ENCODE peak calls at places on chromosomes 11 and 22, in ten cellular contexts. V, O, N, Y, F, B, G, W, Z and P are unnamed samples.

GRCh38 chr11:8681837-8682218 is 637 bp downstream of the TRIM66 start:
- DNase-seq in V (no peak), O (no peak), N (no peak), Y (no peak), F (no peak), B (no peak), G (no peak), W (no peak), Z (no peak), P (no peak)

GRCh38 chr11:1883342-1884122 is 8.2 kb downstream of the PRR33 start:
- DNase-seq in V (no peak), O (no peak), N (no peak), Y (no peak), F (no peak), B (no peak), G (peak; percentile 19), W (no peak), Z (no peak), P (no peak)

GRCh38 chr11:27008811-27009535 is 15.1 kb downstream of the FIBIN start:
- DNase-seq in V (no peak), O (no peak), N (no peak), Y (no peak), F (no peak), B (no peak), G (no peak), W (no peak), Z (no peak), P (no peak)

GRCh38 chr11:93653080-93653479 is 8.4 kb upstream of the CEP295 start:
- DNase-seq in V (no peak), O (no peak), N (no peak), Y (no peak), F (no peak), B (no peak), G (no peak), W (no peak), Z (no peak), P (no peak)

GRCh38 chr11:4203603-4204360 is 109.2 kb downstream of the RRM1 start:
- DNase-seq in V (peak; percentile 30), O (no peak), N (no peak), Y (peak; percentile 9), F (no peak), B (no peak), G (peak; percentile 64), W (peak; percentile 70), Z (no peak), P (no peak)

GRCh38 chr11:73281201-73281741 is 9.1 kb downstream of the P2RY6 start:
- DNase-seq in V (no peak), O (no peak), N (no peak), Y (no peak), F (no peak), B (no peak), G (no peak), W (no peak), Z (no peak), P (no peak)

GRCh38 chr11:1568451-1568911 is 3.6 kb downstream of the DUSP8 start:
- DNase-seq in V (no peak), O (no peak), N (no peak), Y (no peak), F (no peak), B (peak; percentile 34), G (peak; percentile 84), W (peak; percentile 96), Z (no peak), P (no peak)

GRCh38 chr11:36026315-36026968 is 82.6 kb downstream of the LDLRAD3 start:
- DNase-seq in V (no peak), O (no peak), N (no peak), Y (no peak), F (no peak), B (no peak), G (no peak), W (no peak), Z (no peak), P (no peak)

GRCh38 chr11:41457216-41458014 is 2.0 kb downstream of the LRRC4C start:
- DNase-seq in V (no peak), O (no peak), N (no peak), Y (no peak), F (no peak), B (no peak), G (no peak), W (no peak), Z (no peak), P (no peak)

DNA sequence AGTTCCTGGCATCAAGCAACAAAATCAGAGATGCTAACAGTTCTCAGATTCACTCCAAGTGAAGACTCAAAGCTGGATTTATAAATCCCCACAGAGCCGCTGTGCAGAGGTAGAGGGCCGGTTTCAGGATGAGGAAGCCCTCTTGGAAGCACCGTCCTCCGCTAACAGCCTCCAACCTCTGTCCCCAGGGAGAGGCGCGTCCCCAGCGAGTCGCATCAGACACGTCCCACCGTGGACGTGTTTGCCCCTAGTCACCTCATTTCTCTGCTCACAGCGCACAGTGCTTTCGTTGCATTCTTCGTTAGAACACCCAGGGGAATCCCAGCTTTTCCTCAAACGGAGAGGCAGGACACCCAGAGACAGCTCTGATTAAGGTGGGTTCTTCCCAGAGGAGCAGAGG is 642.9 kb downstream of the BRD1 start:
- DNase-seq in V (no peak), O (no peak), N (no peak), Y (no peak), F (no peak), B (no peak), G (no peak), W (no peak), Z (no peak), P (no peak)
- H3K9me3 ChIP-seq in V (no peaks in the 10 kb centered on the region), O (no peaks in the 10 kb centered on the region), N (no peaks in the 10 kb centered on the region), Y (peaks cover 3% of the 10 kb centered on the region), F (no peaks in the 10 kb centered on the region), B (no peaks in the 10 kb centered on the region), G (no peaks in the 10 kb centered on the region), W (no peaks in the 10 kb centered on the region), Z (peaks cover 77% of the 10 kb centered on the region), P (no peaks in the 10 kb centered on the region)

DNA sequence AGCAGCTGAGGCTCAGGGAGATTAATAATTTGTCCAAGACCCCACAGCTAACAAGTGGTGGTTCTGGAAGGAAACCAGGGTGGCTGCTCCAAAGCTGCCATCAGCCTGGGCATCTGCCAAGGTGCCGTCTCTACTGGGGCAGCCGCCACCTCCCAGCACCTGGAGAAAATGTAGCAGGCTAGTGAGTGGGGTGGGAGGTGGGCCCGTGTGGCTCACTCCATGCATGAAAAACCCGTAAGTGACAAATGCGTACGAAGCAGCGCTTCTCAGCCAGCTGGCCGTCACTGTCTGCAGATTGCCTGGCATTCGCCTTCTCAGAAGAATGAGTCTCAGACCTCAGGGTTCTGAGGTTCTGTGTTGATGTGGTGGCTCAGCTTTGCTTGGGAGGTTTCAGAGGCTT is 976.8 kb downstream of the TBC1D22A start:
- DNase-seq in V (no peak), O (no peak), N (no peak), Y (no peak), F (no peak), B (no peak), G (no peak), W (no peak), Z (no peak), P (no peak)
- H3K9me3 ChIP-seq in V (no peaks in the 10 kb centered on the region), O (no peaks in the 10 kb centered on the region), N (no peaks in the 10 kb centered on the region), Y (peaks cover 3% of the 10 kb centered on the region), F (no peaks in the 10 kb centered on the region), B (no peaks in the 10 kb centered on the region), G (no peaks in the 10 kb centered on the region), W (no peaks in the 10 kb centered on the region), Z (peaks cover 50% of the 10 kb centered on the region), P (no peaks in the 10 kb centered on the region)

GRCh38 chr22:48822278-48823233 is 1005.1 kb downstream of the BRD1 start:
- DNase-seq in V (no peak), O (no peak), N (no peak), Y (no peak), F (no peak), B (no peak), G (no peak), W (no peak), Z (no peak), P (no peak)

GRCh38 chr22:48819232-48819631 is 1008.4 kb downstream of the BRD1 start:
- DNase-seq in V (no peak), O (no peak), N (no peak), Y (no peak), F (no peak), B (no peak), G (no peak), W (no peak), Z (no peak), P (no peak)

GRCh38 chr22:48819991-48820390 is 1007.7 kb downstream of the BRD1 start:
- DNase-seq in V (no peak), O (no peak), N (no peak), Y (no peak), F (no peak), B (no peak), G (no peak), W (no peak), Z (no peak), P (no peak)

GRCh38 chr22:48821346-48822186 is 1006.1 kb downstream of the BRD1 start:
- DNase-seq in V (no peak), O (no peak), N (no peak), Y (no peak), F (no peak), B (no peak), G (no peak), W (no peak), Z (no peak), P (no peak)

GRCh38 chr22:48820481-48821345 is 1007.0 kb downstream of the BRD1 start:
- DNase-seq in V (no peak), O (no peak), N (no peak), Y (no peak), F (no peak), B (no peak), G (no peak), W (peak; percentile 35), Z (no peak), P (no peak)
- H3K9me3 ChIP-seq in V (no peaks in the 10 kb centered on the region), O (no peaks in the 10 kb centered on the region), N (no peaks in the 10 kb centered on the region), Y (no peaks in the 10 kb centered on the region), F (no peaks in the 10 kb centered on the region), B (no peaks in the 10 kb centered on the region), G (no peaks in the 10 kb centered on the region), W (no peaks in the 10 kb centered on the region), Z (peaks cover 51% of the 10 kb centered on the region), P (no peaks in the 10 kb centered on the region)

DNA sequence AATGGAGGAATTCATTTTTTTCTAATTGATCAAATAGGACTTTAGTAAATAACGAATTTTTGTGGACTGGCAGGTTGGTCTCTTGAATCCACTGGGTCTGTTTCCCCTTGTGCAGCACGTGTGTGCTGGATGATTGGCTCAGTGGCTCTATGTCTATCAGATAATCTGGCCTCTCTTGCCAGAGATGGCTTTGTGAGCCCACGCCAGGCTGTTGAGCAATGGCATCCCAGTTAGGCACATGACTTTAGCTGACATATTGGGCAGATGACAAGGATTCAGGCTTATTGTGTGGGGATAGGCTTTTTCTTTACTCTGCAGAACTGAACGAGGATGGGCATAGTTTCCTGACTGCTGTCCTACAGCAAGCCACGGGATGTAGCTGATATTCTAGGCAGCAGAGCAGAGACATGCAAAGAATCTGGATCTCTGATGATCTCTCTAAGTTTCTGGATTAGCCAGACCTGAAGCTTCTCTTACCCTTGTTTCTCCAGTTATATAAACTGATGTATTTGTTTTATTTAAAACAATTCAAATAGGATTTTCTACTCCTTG is 144.9 kb downstream of the ARHGAP42 start:
- DNase-seq in V (no peak), O (no peak), N (no peak), Y (no peak), F (no peak), B (no peak), G (no peak), W (peak; percentile 44), Z (no peak), P (no peak)
- H3K9me3 ChIP-seq in V (no peaks in the 10 kb centered on the region), O (no peaks in the 10 kb centered on the region), N (no peaks in the 10 kb centered on the region), Y (no peaks in the 10 kb centered on the region), F (no peaks in the 10 kb centered on the region), B (no peaks in the 10 kb centered on the region), G (no peaks in the 10 kb centered on the region), W (no peaks in the 10 kb centered on the region), Z (no peaks in the 10 kb centered on the region), P (no peaks in the 10 kb centered on the region)

GRCh38 chr11:94814238-94814976 is 46.3 kb downstream of the AMOTL1 start:
- DNase-seq in V (no peak), O (no peak), N (no peak), Y (no peak), F (no peak), B (no peak), G (no peak), W (no peak), Z (no peak), P (no peak)
- H3K9me3 ChIP-seq in V (peaks cover 2% of the 10 kb centered on the region), O (peaks cover 35% of the 10 kb centered on the region), N (no peaks in the 10 kb centered on the region), Y (peaks cover 17% of the 10 kb centered on the region), F (peaks cover 9% of the 10 kb centered on the region), B (no peaks in the 10 kb centered on the region), G (peaks cover 30% of the 10 kb centered on the region), W (peaks cover 66% of the 10 kb centered on the region), Z (no peaks in the 10 kb centered on the region), P (no peaks in the 10 kb centered on the region)